ENCODE peak calls at places on chromosomes 5 and 9, in seven cellular contexts. S, D, X, V, H, L and N are unnamed samples.

GRCh38 chr5:15452780-15453179 is 47.2 kb upstream of the FBXL7 start:
- DNase-seq in S (no peak), D (no peak), X (no peak), V (no peak), H (no peak), L (no peak), N (no peak)

GRCh38 chr9:121699271-121700164 is 48.1 kb downstream of the DAB2IP start:
- DNase-seq in S (no peak), D (no peak), X (peak), V (peak), H (peak), L (peak), N (no peak)

GRCh38 chr9:98971168-98971914 is 27.6 kb downstream of the COL15A1 start:
- DNase-seq in S (no peak), D (peak), X (peak), V (no peak), H (no peak), L (no peak), N (no peak)

GRCh38 chr5:87899109-87900100 is 369.2 kb downstream of the TMEM161B start:
- DNase-seq in S (no peak), D (peak), X (no peak), V (no peak), H (no peak), L (no peak), N (no peak)

GRCh38 chr9:88523056-88523455 is 11.9 kb upstream of the NXNL2 start:
- DNase-seq in S (no peak), D (no peak), X (no peak), V (no peak), H (no peak), L (no peak), N (no peak)

GRCh38 chr9:124003636-124004349 is 7.8 kb upstream of the LHX2 start:
- DNase-seq in S (no peak), D (no peak), X (no peak), V (no peak), H (no peak), L (no peak), N (no peak)

GRCh38 chr5:13316191-13316590 is 628.3 kb downstream of the DNAH5 start:
- DNase-seq in S (no peak), D (no peak), X (no peak), V (no peak), H (no peak), L (no peak), N (no peak)

GRCh38 chr5:78467744-78468357 is 107.4 kb downstream of the SCAMP1 start:
- DNase-seq in S (no peak), D (no peak), X (peak), V (no peak), H (no peak), L (no peak), N (peak)

GRCh38 chr5:14908195-14908594 is 36.6 kb upstream of the ANKH start:
- DNase-seq in S (no peak), D (no peak), X (no peak), V (no peak), H (no peak), L (no peak), N (peak)

GRCh38 chr9:93139365-93140182 is 5.5 kb upstream of the NINJ1 start:
- DNase-seq in S (no peak), D (no peak), X (no peak), V (no peak), H (no peak), L (no peak), N (no peak)

GRCh38 chr5:165057156-165057555 is 1551.7 kb downstream of the MAT2B start:
- DNase-seq in S (no peak), D (no peak), X (no peak), V (no peak), H (no peak), L (no peak), N (no peak)

GRCh38 chr9:137205126-137206069 is at the start of the genes NDOR1 and TMEM203:
- DNase-seq in S (peak), D (peak), X (peak), V (peak), H (peak), L (peak), N (peak)